ENCODE peak calls at places on chromosomes 6 and 20, in six cellular contexts. G is psoas muscle; E is stimulated activated CD4-positive, alpha-beta T cell treated with anti-CD3 and anti-CD28 coated beads, Interleukin-4, amount 100 ng/mL, for 48 hours; O is adipocyte; S is A549; A is head of caudate nucleus. D is an unnamed sample.

GRCh38 chr20:667351-668034 is 8.1 kb downstream of the SCRT2 start:
- DNase-seq in G (peak), A (peak), S (peak), E (peak), O (peak), D (no peak)

GRCh38 chr6:52574709-52575489 is 2.0 kb downstream of the TRAM2 start:
- DNase-seq in E (peak), S (no peak), O (peak), G (peak), A (no peak), D (no peak)

GRCh38 chr20:37789408-37789807 is 95.6 kb downstream of the CTNNBL1 start:
- DNase-seq in A (no peak), S (no peak), E (no peak), O (no peak), G (no peak), D (no peak)

GRCh38 chr6:15303162-15303919 is 57.5 kb downstream of the JARID2 start:
- DNase-seq in A (no peak), O (no peak), G (no peak), E (no peak), S (no peak), D (no peak)

GRCh38 chr20:7094438-7094997 is 327.0 kb downstream of the BMP2 start:
- DNase-seq in A (peak), E (no peak), O (no peak), G (no peak), S (peak), D (peak)

GRCh38 chr6:51513891-51514290 is 573.5 kb downstream of the PKHD1 start:
- DNase-seq in E (no peak), O (no peak), A (no peak), S (no peak), G (no peak), D (no peak)

GRCh38 chr6:85464260-85464644 is 14.4 kb downstream of the NT5E start:
- DNase-seq in A (no peak), S (peak), G (peak), E (peak), O (peak), D (no peak)

GRCh38 chr20:9492067-9492466 is 22.3 kb upstream of the LAMP5 start:
- DNase-seq in S (no peak), A (no peak), O (peak), G (no peak), E (no peak), D (no peak)

GRCh38 chr6:40265615-40266014 is 321.5 kb downstream of the LRFN2 start:
- DNase-seq in G (no peak), S (no peak), E (no peak), A (no peak), O (no peak), D (no peak)

GRCh38 chr6:130107710-130108109 is 89.3 kb downstream of the L3MBTL3 start:
- DNase-seq in E (no peak), G (no peak), O (peak), S (no peak), A (no peak), D (no peak)

GRCh38 chr6:3928111-3928510 is 78.9 kb downstream of the FAM50B start:
- DNase-seq in S (no peak), G (peak), A (no peak), E (no peak), O (no peak), D (no peak)

GRCh38 chr20:63529180-63529860 is 7.9 kb downstream of the PTK6 start:
- DNase-seq in E (no peak), A (no peak), G (no peak), S (no peak), O (no peak), D (no peak)

GRCh38 chr6:25054469-25054868 is 118.7 kb upstream of the RIPOR2 start:
- DNase-seq in E (no peak), G (no peak), S (no peak), A (no peak), O (peak), D (no peak)

GRCh38 chr6:13272131-13273046 is 55.9 kb downstream of the TBC1D7 start:
- DNase-seq in O (no peak), S (no peak), G (peak), A (no peak), E (no peak), D (no peak)

GRCh38 chr20:19024296-19025035 is 188.0 kb upstream of the SLC24A3 start:
- DNase-seq in E (no peak), O (no peak), G (no peak), A (no peak), S (no peak), D (no peak)

GRCh38 chr6:163413345-163414116 is 987 bp upstream of the QKI start:
- DNase-seq in S (peak), O (peak), A (peak), E (peak), G (peak), D (peak)

GRCh38 chr6:25962368-25963127 is at the start of gene TRIM38:
- DNase-seq in A (peak), O (peak), G (peak), S (peak), E (peak), D (peak)

GRCh38 chr20:56855693-56856092 is 226.6 kb downstream of the TFAP2C start:
- DNase-seq in G (no peak), A (no peak), S (no peak), O (no peak), E (no peak), D (no peak)